ENCODE peak calls at places on chromosome 13, in nine cellular contexts. Q is CD4-positive, CD25-positive, alpha-beta regulatory T cell; M is psoas muscle; N is pancreas; I is PC-9; E is BE2C; P is left ventricle myocardium inferior; D is cardiac muscle cell; W is ovary. L is an unnamed sample.
A peak's percentile ranks its signal among the peaks of the same experiment; 100 is the strongest.

GRCh38 chr13:32126756-32127155 is 95.2 kb downstream of the FRY start:
- DNase-seq in Q (no peak), M (no peak), N (no peak), I (no peak), E (no peak), P (no peak), D (no peak), W (no peak), L (no peak)

GRCh38 chr13:94280357-94280756 is 199.1 kb downstream of the DCT start:
- DNase-seq in Q (no peak), M (no peak), N (no peak), I (no peak), E (no peak), P (no peak), D (no peak), W (no peak), L (no peak)

GRCh38 chr13:114029866-114030625 is 56.2 kb upstream of the C13orf46 start:
- DNase-seq in Q (no peak), M (peak; percentile 13), N (no peak), I (no peak), E (no peak), P (no peak), D (no peak), W (no peak), L (no peak)

GRCh38 chr13:93660664-93661063 is 434.1 kb downstream of the GPC6 start:
- DNase-seq in Q (no peak), M (no peak), N (no peak), I (no peak), E (no peak), P (no peak), D (no peak), W (no peak), L (no peak)

GRCh38 chr13:114212096-114212495 is 22.6 kb upstream of the CDC16 start:
- DNase-seq in Q (no peak), M (no peak), N (no peak), I (peak; percentile 39), E (no peak), P (no peak), D (no peak), W (no peak), L (no peak)

GRCh38 chr13:42272115-42272756 is at the start of gene AKAP11:
- DNase-seq in Q (no peak), M (peak; percentile 45), N (no peak), I (no peak), E (peak; percentile 75), P (peak; percentile 44), D (peak; percentile 65), W (no peak), L (no peak)

GRCh38 chr13:33204130-33204927 is 81.2 kb downstream of the STARD13 start:
- DNase-seq in Q (no peak), M (peak; percentile 64), N (peak; percentile 82), I (no peak), E (peak; percentile 82), P (peak; percentile 73), D (peak; percentile 95), W (peak; percentile 61), L (peak; percentile 82)

GRCh38 chr13:97141564-97142005 is 80.5 kb upstream of the MBNL2 start:
- DNase-seq in Q (no peak), M (no peak), N (peak; percentile 24), I (peak; percentile 95), E (peak; percentile 59), P (no peak), D (peak; percentile 85), W (no peak), L (no peak)

GRCh38 chr13:28819748-28820098 is 416 bp upstream of the MTUS2 start:
- DNase-seq in Q (no peak), M (no peak), N (peak; percentile 38), I (no peak), E (peak; percentile 82), P (peak; percentile 69), D (peak; percentile 54), W (peak; percentile 40), L (no peak)

GRCh38 chr13:75656590-75656989 is 20.5 kb downstream of the LMO7 start:
- DNase-seq in Q (no peak), M (no peak), N (no peak), I (no peak), E (no peak), P (no peak), D (peak; percentile 31), W (no peak), L (no peak)

GRCh38 chr13:52851153-52851962 is 2.9 kb upstream of the PCDH8 start:
- DNase-seq in Q (no peak), M (peak; percentile 19), N (no peak), I (no peak), E (peak; percentile 45), P (peak; percentile 26), D (peak; percentile 49), W (peak; percentile 45), L (no peak)

GRCh38 chr13:24680921-24681585 is 845 bp downstream of the ATP12A start:
- DNase-seq in Q (no peak), M (no peak), N (no peak), I (no peak), E (no peak), P (no peak), D (no peak), W (no peak), L (no peak)
- H3K4me3 ChIP-seq in Q (no peak overlapping the region), M (peak overlapping the region; percentile 38), N (no peak overlapping the region), I (no peak overlapping the region), E (no peak overlapping the region), P (peak overlapping the region; percentile 58), D (peak overlapping the region; percentile 45), W (no peak overlapping the region), L (no peak overlapping the region)

GRCh38 chr13:37037231-37037630 is 22.3 kb downstream of the SUPT20H start:
- DNase-seq in Q (no peak), M (no peak), N (no peak), I (no peak), E (no peak), P (no peak), D (no peak), W (no peak), L (no peak)
- H3K36me3 ChIP-seq in Q (peaks cover 87% of the 10 kb centered on the region), M (no peaks in the 10 kb centered on the region), N (no peaks in the 10 kb centered on the region), I (peaks cover 41% of the 10 kb centered on the region), E (peaks cover 55% of the 10 kb centered on the region), P (peaks cover 94% of the 10 kb centered on the region), D (peaks cover 70% of the 10 kb centered on the region), W (no peaks in the 10 kb centered on the region), L (peaks cover 9% of the 10 kb centered on the region)

DNA sequence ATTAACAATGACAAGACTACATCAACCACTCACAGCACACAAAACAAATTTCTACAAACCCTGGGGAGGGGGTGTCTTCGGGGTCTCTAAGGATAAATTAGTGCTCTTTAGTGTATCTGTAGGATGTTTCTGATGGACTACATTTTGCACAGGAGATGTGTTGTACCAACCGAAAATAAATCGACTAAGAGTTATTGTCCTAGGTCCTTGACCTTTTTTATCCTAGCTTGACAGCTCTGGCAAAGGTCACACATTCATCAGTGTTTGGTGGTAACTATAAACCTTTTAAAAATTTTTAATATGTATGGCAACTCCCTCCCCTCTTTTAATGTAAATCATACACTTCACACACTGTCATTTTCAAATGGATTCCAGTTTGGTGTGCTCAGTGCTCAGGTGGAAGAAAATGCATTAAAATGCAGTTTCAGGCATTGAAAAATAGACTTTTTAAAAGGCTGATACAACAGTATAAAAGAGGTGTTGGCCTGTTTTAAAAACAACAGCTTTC is 7.7 kb downstream of the ZIC5 start:
- DNase-seq in Q (no peak), M (no peak), N (no peak), I (no peak), E (no peak), P (no peak), D (no peak), W (no peak), L (no peak)
- H3K27me3 ChIP-seq in Q (peaks cover 64% of the 10 kb centered on the region), M (peaks cover 36% of the 10 kb centered on the region), N (peaks cover 66% of the 10 kb centered on the region), I (peaks cover 2% of the 10 kb centered on the region), E (peaks cover 88% of the 10 kb centered on the region), P (peaks cover 100% of the 10 kb centered on the region), D (peaks cover 84% of the 10 kb centered on the region), W (peaks cover 5% of the 10 kb centered on the region), L (peaks cover 43% of the 10 kb centered on the region)

GRCh38 chr13:108270442-108270841 is 924 bp downstream of the TNFSF13B start:
- DNase-seq in Q (no peak), M (no peak), N (no peak), I (no peak), E (no peak), P (no peak), D (peak; percentile 18), W (no peak), L (no peak)
- H3K4me3 ChIP-seq in Q (peak overlapping the region; percentile 79), M (peak overlapping the region; percentile 62), N (peak overlapping the region; percentile 9), I (no peak overlapping the region), E (no peak overlapping the region), P (peak overlapping the region; percentile 60), D (no peak overlapping the region), W (peak overlapping the region; percentile 35), L (no peak overlapping the region)

GRCh38 chr13:110314516-110315245 is 7.6 kb downstream of the COL4A2 start:
- DNase-seq in Q (no peak), M (no peak), N (no peak), I (peak; percentile 21), E (no peak), P (peak; percentile 59), D (no peak), W (no peak), L (no peak)
- H3K36me3 ChIP-seq in Q (no peaks in the 10 kb centered on the region), M (no peaks in the 10 kb centered on the region), N (no peaks in the 10 kb centered on the region), I (no peaks in the 10 kb centered on the region), E (no peaks in the 10 kb centered on the region), P (peaks cover 12% of the 10 kb centered on the region), D (no peaks in the 10 kb centered on the region), W (no peaks in the 10 kb centered on the region), L (peaks cover 15% of the 10 kb centered on the region)

GRCh38 chr13:77219401-77219800 is 107.5 kb downstream of the MYCBP2 start:
- DNase-seq in Q (no peak), M (no peak), N (no peak), I (no peak), E (no peak), P (no peak), D (no peak), W (no peak), L (no peak)
- H3K27me3 ChIP-seq in Q (no peaks in the 10 kb centered on the region), M (no peaks in the 10 kb centered on the region), N (no peaks in the 10 kb centered on the region), I (no peaks in the 10 kb centered on the region), E (no peaks in the 10 kb centered on the region), P (no peaks in the 10 kb centered on the region), D (no peaks in the 10 kb centered on the region), W (no peaks in the 10 kb centered on the region), L (no peaks in the 10 kb centered on the region)

DNA sequence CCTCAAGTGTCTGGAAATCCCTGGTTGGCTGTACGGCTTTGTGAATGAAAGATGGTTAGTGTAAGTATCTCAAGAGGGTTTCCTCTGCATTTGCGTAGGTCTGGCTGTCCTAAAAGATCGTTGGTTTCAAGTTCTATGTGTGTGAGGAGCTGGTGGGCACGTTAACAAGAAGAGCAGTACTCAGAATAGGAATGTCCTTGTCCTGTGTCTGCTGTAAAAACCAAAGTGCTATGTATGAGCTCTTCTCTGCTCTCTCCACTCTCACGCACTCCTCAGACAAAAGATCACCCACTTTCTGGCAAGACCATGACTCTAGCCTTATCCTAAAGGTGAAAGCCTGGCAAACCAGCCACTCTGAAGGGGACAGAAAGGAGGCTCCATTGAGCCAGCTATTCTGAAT is 39.1 kb downstream of the USP12 start:
- DNase-seq in Q (no peak), M (no peak), N (no peak), I (no peak), E (no peak), P (no peak), D (no peak), W (no peak), L (no peak)
- H3K4me3 ChIP-seq in Q (peak overlapping the region; percentile 73), M (no peak overlapping the region), N (no peak overlapping the region), I (no peak overlapping the region), E (no peak overlapping the region), P (no peak overlapping the region), D (no peak overlapping the region), W (no peak overlapping the region), L (no peak overlapping the region)